ENCODE peak calls at places on chromosomes 5 and 9, in eight cellular contexts. P is cardiac fibroblast; Z is transverse colon; R is CD4-positive, alpha-beta T cell; G is A549; H is neural crest cell; W is kidney; B is AG09319. J is an unnamed sample.
A peak's percentile ranks its signal among the peaks of the same experiment; 100 is the strongest.

GRCh38 chr5:122152266-122152900 is 23.0 kb downstream of the ZNF474 start:
- DNase-seq in P (no peak), Z (no peak), R (no peak), G (no peak), H (no peak), W (no peak), B (no peak), J (no peak)

GRCh38 chr5:116075117-116075910 is 9.5 kb upstream of the COMMD10 start:
- DNase-seq in P (no peak), Z (no peak), R (no peak), G (no peak), H (no peak), W (no peak), B (no peak), J (no peak)

GRCh38 chr9:134410078-134410834 is 84.0 kb downstream of the RXRA start:
- DNase-seq in P (no peak), Z (peak; percentile 58), R (no peak), G (no peak), H (no peak), W (no peak), B (no peak), J (no peak)

GRCh38 chr5:138945421-138946240 is 70.5 kb upstream of the LRRTM2 start:
- DNase-seq in P (no peak), Z (no peak), R (no peak), G (no peak), H (peak; percentile 64), W (peak; percentile 69), B (no peak), J (no peak)

GRCh38 chr5:52943285-52943684 is 45.9 kb upstream of the ITGA2 start:
- DNase-seq in P (no peak), Z (no peak), R (no peak), G (no peak), H (no peak), W (no peak), B (no peak), J (no peak)

GRCh38 chr9:88789785-88790184 is 201.5 kb upstream of the S1PR3 start:
- DNase-seq in P (peak; percentile 52), Z (no peak), R (no peak), G (no peak), H (no peak), W (no peak), B (no peak), J (no peak)

GRCh38 chr5:6576861-6577501 is 55.9 kb downstream of the NSUN2 start:
- DNase-seq in P (peak; percentile 70), Z (no peak), R (no peak), G (peak; percentile 41), H (peak; percentile 18), W (no peak), B (peak; percentile 24), J (peak; percentile 52)

GRCh38 chr5:58934629-58935097 is 351.8 kb downstream of the RAB3C start:
- DNase-seq in P (no peak), Z (no peak), R (no peak), G (no peak), H (no peak), W (no peak), B (peak; percentile 25), J (no peak)

GRCh38 chr5:7190727-7191126 is 205.2 kb upstream of the ADCY2 start:
- DNase-seq in P (no peak), Z (no peak), R (no peak), G (no peak), H (no peak), W (no peak), B (no peak), J (no peak)

GRCh38 chr9:684055-684949 is 157.2 kb upstream of the DMRT1 start:
- DNase-seq in P (peak; percentile 47), Z (no peak), R (no peak), G (no peak), H (no peak), W (no peak), B (no peak), J (no peak)

GRCh38 chr9:130866474-130866965 is 30.1 kb downstream of the QRFP start:
- DNase-seq in P (peak; percentile 93), Z (peak; percentile 86), R (peak; percentile 33), G (peak; percentile 79), H (peak; percentile 86), W (no peak), B (peak; percentile 68), J (peak; percentile 80)

GRCh38 chr5:67234671-67235176 is 38.1 kb upstream of the CD180 start:
- DNase-seq in P (peak; percentile 86), Z (no peak), R (no peak), G (no peak), H (no peak), W (peak; percentile 75), B (no peak), J (no peak)

GRCh38 chr9:134165357-134166315 is 1.3 kb upstream of the RNU6ATAC start:
- DNase-seq in P (peak; percentile 35), Z (peak; percentile 28), R (peak; percentile 40), G (no peak), H (peak; percentile 33), W (peak; percentile 86), B (no peak), J (no peak)

GRCh38 chr5:74318985-74319563 is 321.5 kb downstream of the ENC1 start:
- DNase-seq in P (no peak), Z (no peak), R (no peak), G (no peak), H (no peak), W (no peak), B (no peak), J (no peak)

GRCh38 chr5:1494780-1495524 is 28.8 kb downstream of the LPCAT1 start:
- DNase-seq in P (no peak), Z (peak; percentile 65), R (no peak), G (no peak), H (no peak), W (no peak), B (no peak), J (no peak)

GRCh38 chr5:15691536-15691935 is 191.6 kb downstream of the FBXL7 start:
- DNase-seq in P (no peak), Z (no peak), R (no peak), G (no peak), H (no peak), W (no peak), B (no peak), J (no peak)
- TF ChIP-seq CTCF in P (no peak), Z (no peak), R (no peak), G (no peak), H (no peak), W (no peak), B (no peak), J (no peak)

GRCh38 chr5:159104058-159104651 is 4.4 kb upstream of the EBF1 start:
- DNase-seq in P (peak; percentile 31), Z (no peak), R (no peak), G (peak; percentile 35), H (no peak), W (peak; percentile 64), B (no peak), J (no peak)
- TF ChIP-seq CTCF in P (peak; percentile 38), Z (no peak), R (no peak), G (peak; percentile 48), H (peak; percentile 60), W (no peak), B (peak; percentile 20), J (no peak)

GRCh38 chr5:73218552-73219171 is 45.7 kb downstream of the TMEM174 start:
- DNase-seq in P (peak; percentile 54), Z (no peak), R (no peak), G (peak; percentile 44), H (no peak), W (no peak), B (no peak), J (peak; percentile 42)
- TF ChIP-seq CTCF in P (peak; percentile 60), Z (no peak), R (no peak), G (peak; percentile 47), H (peak; percentile 51), W (peak; percentile 19), B (peak; percentile 63), J (peak; percentile 55)

GRCh38 chr5:167049043-167049663 is 1242.3 kb upstream of the WWC1 start:
- DNase-seq in P (peak; percentile 63), Z (peak; percentile 46), R (no peak), G (peak; percentile 7), H (peak; percentile 35), W (no peak), B (no peak), J (peak; percentile 60)
- TF ChIP-seq CTCF in P (no peak), Z (peak; percentile 49), R (no peak), G (peak; percentile 53), H (peak; percentile 78), W (peak; percentile 60), B (no peak), J (peak; percentile 51)

J was measured in Calu3.